ENCODE peak calls at places on chromosomes 5 and 9, in four cellular contexts. One of them, this sample, is unnamed.
A peak's percentile ranks its signal among the peaks of the same experiment; 100 is the strongest.

GRCh38 chr9:90219548-90220118 is 423.0 kb downstream of the DIRAS2 start:
- DNase-seq in GM12892: peak; percentile 15
- DNase-seq in K562: peak; percentile 13
- DNase-seq in GM12878: no peak
- DNase-seq in this sample: no peak

GRCh38 chr5:31334061-31334700 is 140.7 kb downstream of the CDH6 start:
- DNase-seq in K562: no peak
- DNase-seq in GM12878: no peak
- DNase-seq in GM12892: no peak
- DNase-seq in this sample: no peak

GRCh38 chr5:174454464-174454863 is 269.9 kb upstream of the MSX2 start:
- DNase-seq in K562: no peak
- DNase-seq in GM12892: no peak
- DNase-seq in GM12878: no peak
- DNase-seq in this sample: no peak

GRCh38 chr9:114592356-114592755 is 4.8 kb downstream of the ATP6V1G1 start:
- DNase-seq in GM12892: no peak
- DNase-seq in K562: no peak
- DNase-seq in GM12878: no peak
- DNase-seq in this sample: no peak

GRCh38 chr5:14060218-14060617 is 82.9 kb upstream of the TRIO start:
- DNase-seq in GM12878: no peak
- DNase-seq in GM12892: no peak
- DNase-seq in K562: no peak
- DNase-seq in this sample: no peak

GRCh38 chr9:132543960-132544359 is 38.4 kb upstream of the BARHL1 start:
- DNase-seq in GM12878: no peak
- DNase-seq in K562: no peak
- DNase-seq in GM12892: no peak
- DNase-seq in this sample: no peak

GRCh38 chr5:151812757-151813309 is 41.1 kb downstream of the G3BP1 start:
- DNase-seq in GM12878: no peak
- DNase-seq in GM12892: no peak
- DNase-seq in K562: no peak
- DNase-seq in this sample: no peak

GRCh38 chr5:115398726-115399125 is 102.3 kb upstream of the CCDC112 start:
- DNase-seq in GM12892: no peak
- DNase-seq in GM12878: no peak
- DNase-seq in K562: no peak
- DNase-seq in this sample: no peak

GRCh38 chr9:35728041-35728971 is 3.7 kb downstream of the TLN1 start:
- DNase-seq in GM12878: no peak
- DNase-seq in GM12892: no peak
- DNase-seq in K562: peak; percentile 30
- DNase-seq in this sample: no peak

GRCh38 chr9:72858089-72858912 is 94.6 kb downstream of the ALDH1A1 start:
- DNase-seq in K562: peak; percentile 57
- DNase-seq in GM12892: no peak
- DNase-seq in GM12878: no peak
- DNase-seq in this sample: no peak

GRCh38 chr9:91422832-91423711 is 560 bp downstream of the NFIL3 start:
- DNase-seq in GM12892: peak; percentile 29
- DNase-seq in GM12878: no peak
- DNase-seq in K562: peak; percentile 18
- DNase-seq in this sample: peak; percentile 46

GRCh38 chr5:99122976-99123375 is 194.2 kb upstream of the CHD1 start:
- DNase-seq in K562: no peak
- DNase-seq in GM12878: no peak
- DNase-seq in GM12892: no peak
- DNase-seq in this sample: no peak

GRCh38 chr9:136808075-136808780 is 480 bp downstream of the RABL6 start:
- DNase-seq in GM12892: no peak
- DNase-seq in K562: no peak
- DNase-seq in GM12878: no peak
- DNase-seq in this sample: peak; percentile 57

GRCh38 chr9:38047301-38048251 is 21.5 kb downstream of the SHB start:
- DNase-seq in GM12892: no peak
- DNase-seq in K562: peak; percentile 58
- DNase-seq in GM12878: no peak
- DNase-seq in this sample: no peak

GRCh38 chr9:91192785-91193657 is 168.7 kb downstream of the AUH start:
- DNase-seq in GM12892: no peak
- DNase-seq in GM12878: no peak
- DNase-seq in K562: peak; percentile 67
- DNase-seq in this sample: no peak

GRCh38 chr9:131698715-131699053 is 41.2 kb downstream of the RAPGEF1 start:
- DNase-seq in K562: no peak
- DNase-seq in GM12878: no peak
- DNase-seq in GM12892: no peak
- DNase-seq in this sample: no peak

GRCh38 chr5:95631991-95632675 is 12.2 kb downstream of the GPR150 start:
- DNase-seq in K562: peak; percentile 15
- DNase-seq in GM12878: no peak
- DNase-seq in GM12892: no peak
- DNase-seq in this sample: no peak

GRCh38 chr9:121331992-121332685 is 37.9 kb downstream of the STOM start:
- DNase-seq in GM12878: no peak
- DNase-seq in GM12892: no peak
- DNase-seq in K562: no peak
- DNase-seq in this sample: no peak

GRCh38 chr5:132053483-132053882 is 7.0 kb upstream of the IL3 start:
- DNase-seq in K562: no peak
- DNase-seq in GM12892: no peak
- DNase-seq in GM12878: no peak
- DNase-seq in this sample: no peak

GRCh38 chr5:132054031-132054696 is 6.3 kb upstream of the IL3 start:
- DNase-seq in K562: no peak
- DNase-seq in GM12892: no peak
- DNase-seq in GM12878: no peak
- DNase-seq in this sample: no peak

GRCh38 chr5:132050661-132051371 is 9.6 kb upstream of the IL3 start:
- DNase-seq in GM12892: no peak
- DNase-seq in K562: no peak
- DNase-seq in GM12878: no peak
- DNase-seq in this sample: no peak

GRCh38 chr5:132054697-132055440 is 5.6 kb upstream of the IL3 start:
- DNase-seq in GM12892: no peak
- DNase-seq in K562: no peak
- DNase-seq in GM12878: no peak
- DNase-seq in this sample: no peak

GRCh38 chr5:132052520-132052919 is 7.9 kb upstream of the IL3 start:
- DNase-seq in GM12878: no peak
- DNase-seq in GM12892: no peak
- DNase-seq in K562: no peak
- DNase-seq in this sample: no peak
- TF ChIP-seq TAF1 in GM12878: no peak
- TF ChIP-seq TAF1 in GM12892: no peak
- TF ChIP-seq TAF1 in K562: no peak
- TF ChIP-seq TAF1 in this sample: no peak

GRCh38 chr9:17631396-17631795 is 52.5 kb downstream of the SH3GL2 start:
- DNase-seq in GM12878: no peak
- DNase-seq in K562: no peak
- DNase-seq in GM12892: no peak
- DNase-seq in this sample: no peak
- TF ChIP-seq TAF1 in GM12878: no peak
- TF ChIP-seq TAF1 in K562: no peak
- TF ChIP-seq TAF1 in GM12892: no peak
- TF ChIP-seq TAF1 in this sample: no peak

GRCh38 chr5:180637962-180638680 is 11.3 kb downstream of the FLT4 start:
- DNase-seq in GM12878: no peak
- DNase-seq in K562: no peak
- DNase-seq in GM12892: no peak
- DNase-seq in this sample: no peak
- TF ChIP-seq TAF1 in GM12878: no peak
- TF ChIP-seq TAF1 in K562: no peak
- TF ChIP-seq TAF1 in GM12892: no peak
- TF ChIP-seq TAF1 in this sample: no peak

DNA sequence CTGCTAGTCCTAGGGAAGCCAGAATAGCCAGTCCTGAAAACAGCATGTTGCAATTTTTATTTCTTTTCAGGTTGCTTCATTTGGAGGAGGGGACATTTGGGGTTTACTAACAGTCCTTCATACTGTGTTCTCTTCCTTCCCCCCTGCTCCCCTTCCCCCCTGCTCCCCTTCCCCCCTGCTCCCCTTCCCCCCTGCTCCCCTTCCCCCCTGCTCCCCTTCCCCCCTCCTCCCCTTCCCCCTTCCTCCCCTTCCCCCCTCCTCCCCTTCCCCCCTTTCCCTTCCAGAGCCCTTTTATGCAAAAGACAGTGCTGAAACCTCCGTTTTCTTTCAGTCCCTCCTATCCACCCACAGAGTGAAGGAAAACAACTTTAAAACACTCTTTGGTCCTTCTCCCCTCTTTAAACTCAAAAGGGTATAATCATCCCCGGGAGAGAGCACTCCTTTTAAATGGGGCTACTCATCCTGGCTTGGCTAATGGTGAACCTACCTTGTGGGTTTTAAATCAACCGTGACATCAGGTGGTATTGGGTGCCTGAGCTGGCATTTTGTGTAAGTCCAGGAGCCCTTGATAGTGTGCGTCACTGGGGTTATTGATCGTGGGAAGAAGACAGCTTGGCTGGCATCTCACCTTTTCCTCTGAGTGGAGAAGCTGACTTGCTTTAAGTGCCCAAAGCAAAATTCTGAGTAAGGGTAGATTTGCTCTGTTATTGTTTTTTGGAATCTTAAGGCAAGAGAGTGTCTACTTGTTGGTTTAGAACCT is 2.6 kb downstream of the LARP1 start:
- DNase-seq in GM12892: no peak
- DNase-seq in K562: no peak
- DNase-seq in GM12878: no peak
- DNase-seq in this sample: no peak
- TF ChIP-seq TAF1 in GM12892: no peak
- TF ChIP-seq TAF1 in K562: no peak
- TF ChIP-seq TAF1 in GM12878: no peak
- TF ChIP-seq TAF1 in this sample: no peak

GRCh38 chr9:134571326-134571871 is 70.2 kb upstream of the COL5A1 start:
- DNase-seq in GM12892: no peak
- DNase-seq in GM12878: no peak
- DNase-seq in K562: no peak
- DNase-seq in this sample: no peak
- TF ChIP-seq TAF1 in GM12892: no peak
- TF ChIP-seq TAF1 in GM12878: no peak
- TF ChIP-seq TAF1 in K562: no peak
- TF ChIP-seq TAF1 in this sample: no peak

DNA sequence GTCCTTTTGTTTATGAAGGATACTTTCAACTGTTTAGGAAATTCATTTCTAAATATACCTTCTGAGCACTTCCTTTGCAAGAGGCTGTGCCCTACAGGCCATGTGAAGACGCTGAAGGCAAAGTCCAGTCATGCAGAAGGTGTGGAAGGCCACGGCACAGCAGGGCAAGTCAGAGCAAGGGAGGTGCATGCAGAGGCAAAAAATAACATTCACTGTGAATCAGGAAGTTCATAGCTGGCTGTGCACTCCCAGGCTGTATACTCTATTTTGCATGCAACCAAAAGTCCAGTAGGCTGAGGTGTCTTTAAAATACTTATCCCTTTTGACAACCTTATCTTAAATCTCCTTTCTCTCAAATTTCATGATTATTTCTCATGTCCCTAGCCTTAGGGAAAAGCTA is 50.3 kb downstream of the GNAQ start:
- DNase-seq in K562: no peak
- DNase-seq in GM12892: no peak
- DNase-seq in GM12878: no peak
- DNase-seq in this sample: no peak
- TF ChIP-seq TAF1 in K562: no peak
- TF ChIP-seq TAF1 in GM12892: no peak
- TF ChIP-seq TAF1 in GM12878: no peak
- TF ChIP-seq TAF1 in this sample: no peak

DNA sequence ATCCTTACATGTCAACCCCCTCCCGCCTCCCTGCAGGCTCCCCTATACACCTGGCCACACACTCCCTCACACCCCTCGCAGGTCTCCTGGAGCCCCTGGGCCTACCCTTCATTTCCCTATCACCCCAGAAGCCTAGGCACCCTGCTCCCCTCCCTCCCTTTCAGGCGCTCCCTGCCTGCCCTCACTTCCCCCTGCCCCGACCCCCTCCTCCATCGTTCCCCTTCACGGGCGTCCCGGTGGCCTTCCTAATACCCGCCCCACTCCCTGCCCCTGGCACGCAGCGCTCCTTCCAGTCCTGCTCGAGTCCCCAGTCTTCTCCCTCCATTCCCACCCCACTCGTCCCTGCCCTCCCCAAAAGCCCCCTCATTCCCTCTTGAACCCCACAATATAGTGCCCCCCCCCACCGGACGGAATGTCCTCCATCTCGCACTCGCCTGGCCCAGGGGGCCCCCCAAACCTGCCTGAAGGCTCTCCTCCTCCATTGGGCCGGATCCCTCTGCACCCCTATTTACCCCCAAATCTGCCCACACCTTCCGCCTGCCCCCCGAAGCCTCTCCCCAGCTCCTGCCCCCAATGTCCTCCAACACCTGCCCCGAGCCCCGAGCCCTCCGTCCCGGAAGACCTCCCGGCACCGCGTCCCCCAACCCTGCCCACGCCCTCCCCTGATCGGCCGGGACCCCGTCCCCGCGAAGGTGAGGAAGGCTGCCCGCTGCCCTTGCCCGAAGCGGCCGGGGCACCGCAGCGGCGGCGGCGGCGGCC is 726 bp downstream of the STRBP start:
- DNase-seq in K562: peak; percentile 35
- DNase-seq in GM12892: peak; percentile 34
- DNase-seq in GM12878: no peak
- DNase-seq in this sample: no peak
- TF ChIP-seq TAF1 in K562: no peak
- TF ChIP-seq TAF1 in GM12892: no peak
- TF ChIP-seq TAF1 in GM12878: no peak
- TF ChIP-seq TAF1 in this sample: no peak

DNA sequence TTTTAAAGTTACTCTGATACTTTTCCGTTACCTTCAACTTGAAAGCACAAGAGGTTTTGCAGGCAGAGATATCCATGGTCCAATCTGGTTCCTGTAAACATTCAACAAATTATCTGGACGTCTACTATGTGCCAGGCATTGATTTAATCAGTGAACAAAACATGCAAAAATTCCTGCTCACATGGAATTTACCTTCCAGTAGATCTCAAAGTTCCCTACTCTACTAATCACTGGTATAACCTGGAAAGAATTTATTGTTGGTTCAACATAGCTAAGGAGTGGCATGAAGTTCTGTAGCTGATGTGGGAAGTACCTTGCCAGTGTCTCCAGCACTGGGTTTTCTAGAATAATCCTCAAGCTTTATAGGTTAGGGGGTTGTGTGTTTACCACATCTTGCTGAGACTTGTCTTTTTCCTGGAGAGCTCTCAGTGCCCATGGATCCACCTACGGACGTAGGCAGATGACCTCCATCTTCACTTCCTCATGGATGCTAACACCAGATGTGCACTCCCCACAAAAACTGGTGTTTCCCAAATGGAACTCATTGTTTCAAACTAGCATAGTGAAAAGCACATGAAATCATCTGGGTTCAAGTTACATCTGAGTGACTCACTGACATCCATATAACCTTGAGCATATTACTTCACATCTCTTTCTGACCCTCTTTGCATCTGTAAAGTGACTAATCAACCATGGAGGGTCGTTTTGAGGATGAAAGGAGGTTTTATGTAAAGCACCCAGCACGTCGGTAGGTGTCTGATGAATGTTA is 10.0 kb downstream of the OCLN start:
- DNase-seq in GM12878: no peak
- DNase-seq in GM12892: no peak
- DNase-seq in K562: no peak
- DNase-seq in this sample: no peak
- TF ChIP-seq TAF1 in GM12878: no peak
- TF ChIP-seq TAF1 in GM12892: no peak
- TF ChIP-seq TAF1 in K562: no peak
- TF ChIP-seq TAF1 in this sample: no peak

GRCh38 chr5:78750281-78750680 is 101.7 kb upstream of the LHFPL2 start:
- DNase-seq in GM12892: no peak
- DNase-seq in GM12878: no peak
- DNase-seq in K562: no peak
- DNase-seq in this sample: no peak
- TF ChIP-seq TAF1 in GM12892: no peak
- TF ChIP-seq TAF1 in GM12878: no peak
- TF ChIP-seq TAF1 in K562: no peak
- TF ChIP-seq TAF1 in this sample: no peak

This sample was measured in GM12891.